ENCODE peak calls at places on chromosomes 2 and 18, in nine cellular contexts. One of them, this sample, is unnamed.

GRCh38 chr2:120972286-120972685 is 236.6 kb downstream of the GLI2 start:
- DNase-seq in HT-29: no peak
- DNase-seq in stimulated activated naive CD8-positive, alpha-beta T cell treated with anti-CD3 and anti-CD28 coated beads, Interleukin-15, amount 100 ng/mL, for 72 hours: no peak
- DNase-seq in NCI-H1092: no peak
- DNase-seq in midbrain: no peak
- DNase-seq in EH: no peak
- DNase-seq in M059J: no peak
- DNase-seq in activated T-cell treated with anti-CD3 and anti-CD28 coated beads for 48 hours: no peak
- DNase-seq in activated naive CD4-positive, alpha-beta T cell treated with Interleukin-2 at 50 U/mL for 16 hours: no peak
- DNase-seq in this sample: no peak

GRCh38 chr2:213149949-213150314 is 1.5 kb downstream of the IKZF2 start:
- DNase-seq in midbrain: no peak
- DNase-seq in activated naive CD4-positive, alpha-beta T cell treated with Interleukin-2 at 50 U/mL for 16 hours: no peak
- DNase-seq in M059J: no peak
- DNase-seq in NCI-H1092: no peak
- DNase-seq in HT-29: peak
- DNase-seq in activated T-cell treated with anti-CD3 and anti-CD28 coated beads for 48 hours: no peak
- DNase-seq in stimulated activated naive CD8-positive, alpha-beta T cell treated with anti-CD3 and anti-CD28 coated beads, Interleukin-15, amount 100 ng/mL, for 72 hours: no peak
- DNase-seq in EH: peak
- DNase-seq in this sample: no peak

GRCh38 chr2:38436227-38436664 is 59.2 kb upstream of the ATL2 start:
- DNase-seq in activated T-cell treated with anti-CD3 and anti-CD28 coated beads for 48 hours: no peak
- DNase-seq in NCI-H1092: no peak
- DNase-seq in midbrain: no peak
- DNase-seq in EH: no peak
- DNase-seq in activated naive CD4-positive, alpha-beta T cell treated with Interleukin-2 at 50 U/mL for 16 hours: no peak
- DNase-seq in M059J: peak
- DNase-seq in HT-29: no peak
- DNase-seq in stimulated activated naive CD8-positive, alpha-beta T cell treated with anti-CD3 and anti-CD28 coated beads, Interleukin-15, amount 100 ng/mL, for 72 hours: no peak
- DNase-seq in this sample: no peak

GRCh38 chr2:186709529-186710455 is 15.9 kb downstream of the FAM171B start:
- DNase-seq in activated naive CD4-positive, alpha-beta T cell treated with Interleukin-2 at 50 U/mL for 16 hours: no peak
- DNase-seq in M059J: no peak
- DNase-seq in HT-29: no peak
- DNase-seq in activated T-cell treated with anti-CD3 and anti-CD28 coated beads for 48 hours: no peak
- DNase-seq in NCI-H1092: peak
- DNase-seq in midbrain: no peak
- DNase-seq in EH: no peak
- DNase-seq in stimulated activated naive CD8-positive, alpha-beta T cell treated with anti-CD3 and anti-CD28 coated beads, Interleukin-15, amount 100 ng/mL, for 72 hours: no peak
- DNase-seq in this sample: no peak

GRCh38 chr2:224666951-224667553 is 49.1 kb downstream of the CCDC195 start:
- DNase-seq in NCI-H1092: no peak
- DNase-seq in stimulated activated naive CD8-positive, alpha-beta T cell treated with anti-CD3 and anti-CD28 coated beads, Interleukin-15, amount 100 ng/mL, for 72 hours: no peak
- DNase-seq in M059J: no peak
- DNase-seq in midbrain: no peak
- DNase-seq in HT-29: no peak
- DNase-seq in EH: no peak
- DNase-seq in activated T-cell treated with anti-CD3 and anti-CD28 coated beads for 48 hours: no peak
- DNase-seq in activated naive CD4-positive, alpha-beta T cell treated with Interleukin-2 at 50 U/mL for 16 hours: no peak
- DNase-seq in this sample: peak

GRCh38 chr18:55321268-55322175 is 266.5 kb downstream of the TCF4 start:
- DNase-seq in activated naive CD4-positive, alpha-beta T cell treated with Interleukin-2 at 50 U/mL for 16 hours: no peak
- DNase-seq in M059J: peak
- DNase-seq in activated T-cell treated with anti-CD3 and anti-CD28 coated beads for 48 hours: peak
- DNase-seq in midbrain: peak
- DNase-seq in EH: peak
- DNase-seq in HT-29: no peak
- DNase-seq in stimulated activated naive CD8-positive, alpha-beta T cell treated with anti-CD3 and anti-CD28 coated beads, Interleukin-15, amount 100 ng/mL, for 72 hours: peak
- DNase-seq in NCI-H1092: peak
- DNase-seq in this sample: peak

GRCh38 chr18:9732031-9732430 is 23.9 kb downstream of the RAB31 start:
- DNase-seq in stimulated activated naive CD8-positive, alpha-beta T cell treated with anti-CD3 and anti-CD28 coated beads, Interleukin-15, amount 100 ng/mL, for 72 hours: no peak
- DNase-seq in EH: no peak
- DNase-seq in HT-29: no peak
- DNase-seq in activated naive CD4-positive, alpha-beta T cell treated with Interleukin-2 at 50 U/mL for 16 hours: no peak
- DNase-seq in M059J: no peak
- DNase-seq in activated T-cell treated with anti-CD3 and anti-CD28 coated beads for 48 hours: no peak
- DNase-seq in midbrain: no peak
- DNase-seq in NCI-H1092: no peak
- DNase-seq in this sample: no peak

GRCh38 chr2:227796044-227796780 is 17.4 kb upstream of the CCL20 start:
- DNase-seq in activated naive CD4-positive, alpha-beta T cell treated with Interleukin-2 at 50 U/mL for 16 hours: no peak
- DNase-seq in stimulated activated naive CD8-positive, alpha-beta T cell treated with anti-CD3 and anti-CD28 coated beads, Interleukin-15, amount 100 ng/mL, for 72 hours: no peak
- DNase-seq in NCI-H1092: no peak
- DNase-seq in M059J: no peak
- DNase-seq in EH: no peak
- DNase-seq in midbrain: no peak
- DNase-seq in HT-29: peak
- DNase-seq in activated T-cell treated with anti-CD3 and anti-CD28 coated beads for 48 hours: no peak
- DNase-seq in this sample: no peak

GRCh38 chr2:47346107-47346506 is 56.8 kb upstream of the MSH2 start:
- DNase-seq in HT-29: no peak
- DNase-seq in M059J: peak
- DNase-seq in NCI-H1092: no peak
- DNase-seq in midbrain: no peak
- DNase-seq in stimulated activated naive CD8-positive, alpha-beta T cell treated with anti-CD3 and anti-CD28 coated beads, Interleukin-15, amount 100 ng/mL, for 72 hours: no peak
- DNase-seq in EH: no peak
- DNase-seq in activated T-cell treated with anti-CD3 and anti-CD28 coated beads for 48 hours: no peak
- DNase-seq in activated naive CD4-positive, alpha-beta T cell treated with Interleukin-2 at 50 U/mL for 16 hours: no peak
- DNase-seq in this sample: no peak

GRCh38 chr2:85326406-85326945 is 1.3 kb downstream of the TGOLN2 start:
- DNase-seq in midbrain: peak
- DNase-seq in HT-29: peak
- DNase-seq in stimulated activated naive CD8-positive, alpha-beta T cell treated with anti-CD3 and anti-CD28 coated beads, Interleukin-15, amount 100 ng/mL, for 72 hours: peak
- DNase-seq in EH: peak
- DNase-seq in activated naive CD4-positive, alpha-beta T cell treated with Interleukin-2 at 50 U/mL for 16 hours: peak
- DNase-seq in M059J: peak
- DNase-seq in NCI-H1092: no peak
- DNase-seq in activated T-cell treated with anti-CD3 and anti-CD28 coated beads for 48 hours: peak
- DNase-seq in this sample: peak

GRCh38 chr2:54613361-54613760 is 110.1 kb upstream of the EML6 start:
- DNase-seq in activated T-cell treated with anti-CD3 and anti-CD28 coated beads for 48 hours: no peak
- DNase-seq in NCI-H1092: no peak
- DNase-seq in activated naive CD4-positive, alpha-beta T cell treated with Interleukin-2 at 50 U/mL for 16 hours: no peak
- DNase-seq in stimulated activated naive CD8-positive, alpha-beta T cell treated with anti-CD3 and anti-CD28 coated beads, Interleukin-15, amount 100 ng/mL, for 72 hours: no peak
- DNase-seq in EH: no peak
- DNase-seq in midbrain: no peak
- DNase-seq in M059J: peak
- DNase-seq in HT-29: no peak
- DNase-seq in this sample: no peak

GRCh38 chr2:24352664-24353063 is 7.7 kb downstream of the ITSN2 start:
- DNase-seq in NCI-H1092: no peak
- DNase-seq in activated T-cell treated with anti-CD3 and anti-CD28 coated beads for 48 hours: no peak
- DNase-seq in activated naive CD4-positive, alpha-beta T cell treated with Interleukin-2 at 50 U/mL for 16 hours: no peak
- DNase-seq in stimulated activated naive CD8-positive, alpha-beta T cell treated with anti-CD3 and anti-CD28 coated beads, Interleukin-15, amount 100 ng/mL, for 72 hours: no peak
- DNase-seq in midbrain: no peak
- DNase-seq in EH: no peak
- DNase-seq in M059J: no peak
- DNase-seq in HT-29: no peak
- DNase-seq in this sample: no peak

GRCh38 chr2:65545818-65546217 is 113.4 kb upstream of the SPRED2 start:
- DNase-seq in M059J: peak
- DNase-seq in HT-29: peak
- DNase-seq in NCI-H1092: no peak
- DNase-seq in activated T-cell treated with anti-CD3 and anti-CD28 coated beads for 48 hours: no peak
- DNase-seq in EH: peak
- DNase-seq in stimulated activated naive CD8-positive, alpha-beta T cell treated with anti-CD3 and anti-CD28 coated beads, Interleukin-15, amount 100 ng/mL, for 72 hours: no peak
- DNase-seq in activated naive CD4-positive, alpha-beta T cell treated with Interleukin-2 at 50 U/mL for 16 hours: no peak
- DNase-seq in midbrain: no peak
- DNase-seq in this sample: no peak

GRCh38 chr2:35858216-35858615 is 497.4 kb upstream of the CRIM1 start:
- DNase-seq in NCI-H1092: no peak
- DNase-seq in stimulated activated naive CD8-positive, alpha-beta T cell treated with anti-CD3 and anti-CD28 coated beads, Interleukin-15, amount 100 ng/mL, for 72 hours: no peak
- DNase-seq in M059J: no peak
- DNase-seq in midbrain: no peak
- DNase-seq in activated naive CD4-positive, alpha-beta T cell treated with Interleukin-2 at 50 U/mL for 16 hours: no peak
- DNase-seq in EH: no peak
- DNase-seq in HT-29: no peak
- DNase-seq in activated T-cell treated with anti-CD3 and anti-CD28 coated beads for 48 hours: no peak
- DNase-seq in this sample: no peak

GRCh38 chr18:62663731-62664336 is 51.5 kb upstream of the PHLPP1 start:
- DNase-seq in stimulated activated naive CD8-positive, alpha-beta T cell treated with anti-CD3 and anti-CD28 coated beads, Interleukin-15, amount 100 ng/mL, for 72 hours: no peak
- DNase-seq in EH: peak
- DNase-seq in activated naive CD4-positive, alpha-beta T cell treated with Interleukin-2 at 50 U/mL for 16 hours: no peak
- DNase-seq in midbrain: no peak
- DNase-seq in NCI-H1092: no peak
- DNase-seq in M059J: peak
- DNase-seq in activated T-cell treated with anti-CD3 and anti-CD28 coated beads for 48 hours: no peak
- DNase-seq in HT-29: no peak
- DNase-seq in this sample: peak

GRCh38 chr2:126558029-126558428 is 97.9 kb upstream of the GYPC start:
- DNase-seq in activated T-cell treated with anti-CD3 and anti-CD28 coated beads for 48 hours: no peak
- DNase-seq in midbrain: no peak
- DNase-seq in M059J: no peak
- DNase-seq in NCI-H1092: no peak
- DNase-seq in EH: no peak
- DNase-seq in HT-29: no peak
- DNase-seq in stimulated activated naive CD8-positive, alpha-beta T cell treated with anti-CD3 and anti-CD28 coated beads, Interleukin-15, amount 100 ng/mL, for 72 hours: no peak
- DNase-seq in activated naive CD4-positive, alpha-beta T cell treated with Interleukin-2 at 50 U/mL for 16 hours: no peak
- DNase-seq in this sample: no peak

GRCh38 chr18:35441857-35442595 is 55.7 kb downstream of the INO80C start:
- DNase-seq in EH: no peak
- DNase-seq in stimulated activated naive CD8-positive, alpha-beta T cell treated with anti-CD3 and anti-CD28 coated beads, Interleukin-15, amount 100 ng/mL, for 72 hours: no peak
- DNase-seq in midbrain: no peak
- DNase-seq in NCI-H1092: no peak
- DNase-seq in activated naive CD4-positive, alpha-beta T cell treated with Interleukin-2 at 50 U/mL for 16 hours: no peak
- DNase-seq in M059J: peak
- DNase-seq in activated T-cell treated with anti-CD3 and anti-CD28 coated beads for 48 hours: no peak
- DNase-seq in HT-29: no peak
- DNase-seq in this sample: no peak

GRCh38 chr2:229445501-229446294 is 174.6 kb upstream of the PID1 start:
- DNase-seq in activated naive CD4-positive, alpha-beta T cell treated with Interleukin-2 at 50 U/mL for 16 hours: no peak
- DNase-seq in midbrain: peak
- DNase-seq in EH: peak
- DNase-seq in NCI-H1092: no peak
- DNase-seq in stimulated activated naive CD8-positive, alpha-beta T cell treated with anti-CD3 and anti-CD28 coated beads, Interleukin-15, amount 100 ng/mL, for 72 hours: no peak
- DNase-seq in M059J: peak
- DNase-seq in activated T-cell treated with anti-CD3 and anti-CD28 coated beads for 48 hours: no peak
- DNase-seq in HT-29: no peak
- DNase-seq in this sample: no peak

GRCh38 chr2:234911271-234911670 is 40.5 kb upstream of the SH3BP4 start:
- DNase-seq in stimulated activated naive CD8-positive, alpha-beta T cell treated with anti-CD3 and anti-CD28 coated beads, Interleukin-15, amount 100 ng/mL, for 72 hours: no peak
- DNase-seq in activated T-cell treated with anti-CD3 and anti-CD28 coated beads for 48 hours: no peak
- DNase-seq in NCI-H1092: no peak
- DNase-seq in M059J: peak
- DNase-seq in HT-29: no peak
- DNase-seq in activated naive CD4-positive, alpha-beta T cell treated with Interleukin-2 at 50 U/mL for 16 hours: no peak
- DNase-seq in EH: peak
- DNase-seq in midbrain: no peak
- DNase-seq in this sample: no peak

GRCh38 chr2:98445708-98446577 is 1.3 kb downstream of the INPP4A start:
- DNase-seq in stimulated activated naive CD8-positive, alpha-beta T cell treated with anti-CD3 and anti-CD28 coated beads, Interleukin-15, amount 100 ng/mL, for 72 hours: no peak
- DNase-seq in midbrain: no peak
- DNase-seq in M059J: no peak
- DNase-seq in activated naive CD4-positive, alpha-beta T cell treated with Interleukin-2 at 50 U/mL for 16 hours: peak
- DNase-seq in EH: peak
- DNase-seq in NCI-H1092: no peak
- DNase-seq in activated T-cell treated with anti-CD3 and anti-CD28 coated beads for 48 hours: no peak
- DNase-seq in HT-29: peak
- DNase-seq in this sample: no peak

GRCh38 chr2:105593221-105593967 is 151.3 kb upstream of the NCK2 start:
- DNase-seq in midbrain: no peak
- DNase-seq in M059J: no peak
- DNase-seq in activated naive CD4-positive, alpha-beta T cell treated with Interleukin-2 at 50 U/mL for 16 hours: no peak
- DNase-seq in activated T-cell treated with anti-CD3 and anti-CD28 coated beads for 48 hours: no peak
- DNase-seq in NCI-H1092: no peak
- DNase-seq in HT-29: no peak
- DNase-seq in EH: no peak
- DNase-seq in stimulated activated naive CD8-positive, alpha-beta T cell treated with anti-CD3 and anti-CD28 coated beads, Interleukin-15, amount 100 ng/mL, for 72 hours: no peak
- DNase-seq in this sample: no peak

GRCh38 chr2:229715895-229716507 is 1.6 kb upstream of the DNER start:
- DNase-seq in M059J: peak
- DNase-seq in NCI-H1092: peak
- DNase-seq in HT-29: peak
- DNase-seq in EH: no peak
- DNase-seq in stimulated activated naive CD8-positive, alpha-beta T cell treated with anti-CD3 and anti-CD28 coated beads, Interleukin-15, amount 100 ng/mL, for 72 hours: peak
- DNase-seq in activated T-cell treated with anti-CD3 and anti-CD28 coated beads for 48 hours: peak
- DNase-seq in activated naive CD4-positive, alpha-beta T cell treated with Interleukin-2 at 50 U/mL for 16 hours: peak
- DNase-seq in midbrain: peak
- DNase-seq in this sample: no peak

GRCh38 chr2:106124787-106125549 is 69.1 kb downstream of the UXS1 start:
- DNase-seq in NCI-H1092: no peak
- DNase-seq in activated T-cell treated with anti-CD3 and anti-CD28 coated beads for 48 hours: no peak
- DNase-seq in midbrain: no peak
- DNase-seq in HT-29: peak
- DNase-seq in EH: no peak
- DNase-seq in stimulated activated naive CD8-positive, alpha-beta T cell treated with anti-CD3 and anti-CD28 coated beads, Interleukin-15, amount 100 ng/mL, for 72 hours: no peak
- DNase-seq in activated naive CD4-positive, alpha-beta T cell treated with Interleukin-2 at 50 U/mL for 16 hours: no peak
- DNase-seq in M059J: no peak
- DNase-seq in this sample: no peak

GRCh38 chr2:10532631-10533101 is 84.5 kb upstream of the ODC1 start:
- DNase-seq in activated naive CD4-positive, alpha-beta T cell treated with Interleukin-2 at 50 U/mL for 16 hours: no peak
- DNase-seq in activated T-cell treated with anti-CD3 and anti-CD28 coated beads for 48 hours: no peak
- DNase-seq in stimulated activated naive CD8-positive, alpha-beta T cell treated with anti-CD3 and anti-CD28 coated beads, Interleukin-15, amount 100 ng/mL, for 72 hours: no peak
- DNase-seq in NCI-H1092: no peak
- DNase-seq in EH: peak
- DNase-seq in midbrain: no peak
- DNase-seq in M059J: peak
- DNase-seq in HT-29: peak
- DNase-seq in this sample: no peak

GRCh38 chr2:225668606-225669266 is 269.2 kb downstream of the NYAP2 start:
- DNase-seq in NCI-H1092: no peak
- DNase-seq in midbrain: peak
- DNase-seq in EH: peak
- DNase-seq in M059J: peak
- DNase-seq in stimulated activated naive CD8-positive, alpha-beta T cell treated with anti-CD3 and anti-CD28 coated beads, Interleukin-15, amount 100 ng/mL, for 72 hours: no peak
- DNase-seq in activated naive CD4-positive, alpha-beta T cell treated with Interleukin-2 at 50 U/mL for 16 hours: no peak
- DNase-seq in activated T-cell treated with anti-CD3 and anti-CD28 coated beads for 48 hours: no peak
- DNase-seq in HT-29: peak
- DNase-seq in this sample: peak

GRCh38 chr2:43114210-43114609 is 112.2 kb downstream of the ZFP36L2 start:
- DNase-seq in activated naive CD4-positive, alpha-beta T cell treated with Interleukin-2 at 50 U/mL for 16 hours: no peak
- DNase-seq in EH: peak
- DNase-seq in activated T-cell treated with anti-CD3 and anti-CD28 coated beads for 48 hours: no peak
- DNase-seq in NCI-H1092: no peak
- DNase-seq in HT-29: peak
- DNase-seq in midbrain: no peak
- DNase-seq in M059J: peak
- DNase-seq in stimulated activated naive CD8-positive, alpha-beta T cell treated with anti-CD3 and anti-CD28 coated beads, Interleukin-15, amount 100 ng/mL, for 72 hours: no peak
- DNase-seq in this sample: no peak

GRCh38 chr2:132774189-132774588 is 104.2 kb upstream of the LYPD1 start:
- DNase-seq in midbrain: no peak
- DNase-seq in EH: no peak
- DNase-seq in HT-29: no peak
- DNase-seq in M059J: no peak
- DNase-seq in activated naive CD4-positive, alpha-beta T cell treated with Interleukin-2 at 50 U/mL for 16 hours: no peak
- DNase-seq in stimulated activated naive CD8-positive, alpha-beta T cell treated with anti-CD3 and anti-CD28 coated beads, Interleukin-15, amount 100 ng/mL, for 72 hours: no peak
- DNase-seq in NCI-H1092: no peak
- DNase-seq in activated T-cell treated with anti-CD3 and anti-CD28 coated beads for 48 hours: no peak
- DNase-seq in this sample: no peak

GRCh38 chr2:213188971-213189899 is 37.8 kb upstream of the IKZF2 start:
- DNase-seq in HT-29: no peak
- DNase-seq in EH: peak
- DNase-seq in stimulated activated naive CD8-positive, alpha-beta T cell treated with anti-CD3 and anti-CD28 coated beads, Interleukin-15, amount 100 ng/mL, for 72 hours: no peak
- DNase-seq in NCI-H1092: no peak
- DNase-seq in activated naive CD4-positive, alpha-beta T cell treated with Interleukin-2 at 50 U/mL for 16 hours: no peak
- DNase-seq in activated T-cell treated with anti-CD3 and anti-CD28 coated beads for 48 hours: no peak
- DNase-seq in M059J: peak
- DNase-seq in midbrain: no peak
- DNase-seq in this sample: no peak

GRCh38 chr2:38722271-38723115 is 28.7 kb downstream of the SRSF7 start:
- DNase-seq in HT-29: no peak
- DNase-seq in activated T-cell treated with anti-CD3 and anti-CD28 coated beads for 48 hours: peak
- DNase-seq in EH: no peak
- DNase-seq in NCI-H1092: no peak
- DNase-seq in stimulated activated naive CD8-positive, alpha-beta T cell treated with anti-CD3 and anti-CD28 coated beads, Interleukin-15, amount 100 ng/mL, for 72 hours: no peak
- DNase-seq in activated naive CD4-positive, alpha-beta T cell treated with Interleukin-2 at 50 U/mL for 16 hours: peak
- DNase-seq in M059J: no peak
- DNase-seq in midbrain: no peak
- DNase-seq in this sample: peak

GRCh38 chr2:26911911-26912861 is 58.3 kb upstream of the MAPRE3 start:
- DNase-seq in activated T-cell treated with anti-CD3 and anti-CD28 coated beads for 48 hours: no peak
- DNase-seq in HT-29: no peak
- DNase-seq in EH: peak
- DNase-seq in stimulated activated naive CD8-positive, alpha-beta T cell treated with anti-CD3 and anti-CD28 coated beads, Interleukin-15, amount 100 ng/mL, for 72 hours: no peak
- DNase-seq in NCI-H1092: peak
- DNase-seq in M059J: peak
- DNase-seq in activated naive CD4-positive, alpha-beta T cell treated with Interleukin-2 at 50 U/mL for 16 hours: no peak
- DNase-seq in midbrain: peak
- DNase-seq in this sample: no peak

GRCh38 chr2:72112981-72113846 is 34.4 kb downstream of the CYP26B1 start:
- DNase-seq in stimulated activated naive CD8-positive, alpha-beta T cell treated with anti-CD3 and anti-CD28 coated beads, Interleukin-15, amount 100 ng/mL, for 72 hours: no peak
- DNase-seq in EH: peak
- DNase-seq in activated T-cell treated with anti-CD3 and anti-CD28 coated beads for 48 hours: no peak
- DNase-seq in NCI-H1092: no peak
- DNase-seq in M059J: no peak
- DNase-seq in HT-29: no peak
- DNase-seq in midbrain: peak
- DNase-seq in activated naive CD4-positive, alpha-beta T cell treated with Interleukin-2 at 50 U/mL for 16 hours: no peak
- DNase-seq in this sample: no peak